ENCODE peak calls at places on chromosomes 3 and 15, in seven cellular contexts. H, Y, A, L, V, N and Z are unnamed samples.

GRCh38 chr3:79018671-79019136 is 749.1 kb downstream of the ROBO1 start:
- DNase-seq in H (peak), Y (peak), A (peak), L (peak), V (no peak), N (peak), Z (peak)

GRCh38 chr15:70910958-70911357 is 18.3 kb downstream of the LRRC49 start:
- DNase-seq in H (no peak), Y (no peak), A (no peak), L (no peak), V (no peak), N (no peak), Z (no peak)

GRCh38 chr3:42667523-42668402 is 14.3 kb downstream of the ZBTB47 start:
- DNase-seq in H (no peak), Y (no peak), A (peak), L (no peak), V (no peak), N (no peak), Z (no peak)

GRCh38 chr3:190131329-190131728 is 10.6 kb upstream of the P3H2 start:
- DNase-seq in H (no peak), Y (peak), A (no peak), L (no peak), V (no peak), N (peak), Z (no peak)

GRCh38 chr15:69812881-69813280 is 284.8 kb downstream of the TLE3 start:
- DNase-seq in H (no peak), Y (no peak), A (peak), L (peak), V (no peak), N (no peak), Z (no peak)

GRCh38 chr3:59149166-59149565 is 99.3 kb upstream of the CFAP20DC start:
- DNase-seq in H (no peak), Y (no peak), A (no peak), L (no peak), V (no peak), N (no peak), Z (no peak)

GRCh38 chr3:13518516-13519351 is 30.2 kb upstream of the FBLN2 start:
- DNase-seq in H (no peak), Y (no peak), A (no peak), L (no peak), V (no peak), N (no peak), Z (peak)

GRCh38 chr3:114319453-114319852 is 25.6 kb downstream of the TIGIT start:
- DNase-seq in H (peak), Y (peak), A (peak), L (peak), V (peak), N (peak), Z (peak)

GRCh38 chr3:99954914-99955644 is 137.4 kb downstream of the CMSS1 start:
- DNase-seq in H (no peak), Y (no peak), A (no peak), L (no peak), V (no peak), N (no peak), Z (no peak)
- H4K8ac ChIP-seq in H (no peak), Y (no peak), A (no peak), L (no peak), V (no peak), N (no peak), Z (no peak)

GRCh38 chr3:9402410-9403228 is 5.2 kb downstream of the SETD5 start:
- DNase-seq in H (peak), Y (peak), A (peak), L (peak), V (peak), N (peak), Z (no peak)

GRCh38 chr3:9398715-9399708 is 1.6 kb downstream of the SETD5 start:
- DNase-seq in H (no peak), Y (peak), A (peak), L (peak), V (no peak), N (peak), Z (peak)

GRCh38 chr3:9401986-9402385 is 4.6 kb downstream of the SETD5 start:
- DNase-seq in H (no peak), Y (no peak), A (no peak), L (no peak), V (no peak), N (peak), Z (no peak)

GRCh38 chr3:9399746-9400145 is 2.3 kb downstream of the SETD5 start:
- DNase-seq in H (peak), Y (peak), A (peak), L (peak), V (peak), N (peak), Z (peak)

GRCh38 chr3:9400626-9401025 is 3.2 kb downstream of the SETD5 start:
- DNase-seq in H (no peak), Y (no peak), A (no peak), L (peak), V (no peak), N (peak), Z (no peak)
- H4K8ac ChIP-seq in H (no peak), Y (no peak), A (no peak), L (no peak), V (no peak), N (no peak), Z (no peak)

GRCh38 chr3:194058189-194058571 is 77.8 kb upstream of the HES1 start:
- DNase-seq in H (peak), Y (peak), A (peak), L (peak), V (peak), N (peak), Z (peak)
- H4K8ac ChIP-seq in H (no peak), Y (no peak), A (no peak), L (no peak), V (peak), N (peak), Z (no peak)

GRCh38 chr15:75076277-75076676 is 52.9 kb downstream of the PPCDC start:
- DNase-seq in H (no peak), Y (no peak), A (no peak), L (no peak), V (no peak), N (no peak), Z (no peak)

GRCh38 chr15:75082689-75083088 is 59.3 kb downstream of the PPCDC start:
- DNase-seq in H (no peak), Y (no peak), A (no peak), L (no peak), V (no peak), N (no peak), Z (no peak)

DNA sequence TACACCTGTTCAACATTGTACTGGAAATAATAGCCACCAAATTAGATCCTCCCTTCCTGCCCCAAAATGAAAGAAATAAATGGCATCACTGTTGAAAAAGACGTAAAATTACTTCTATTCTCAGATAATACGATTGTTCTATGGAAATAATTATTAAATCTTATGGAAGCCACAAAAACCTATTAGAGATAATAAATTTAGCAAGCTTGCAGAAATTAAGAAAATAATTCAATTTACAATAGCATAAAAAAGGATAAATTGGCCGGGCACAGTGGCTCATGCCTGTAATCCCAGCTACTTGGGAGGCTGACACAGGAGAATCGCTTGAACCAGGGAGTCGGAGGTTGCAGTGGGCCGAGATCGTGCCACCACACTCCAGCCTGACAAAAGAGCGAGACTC is 57.8 kb downstream of the PPCDC start:
- DNase-seq in H (no peak), Y (no peak), A (no peak), L (no peak), V (no peak), N (no peak), Z (no peak)
- H4K8ac ChIP-seq in H (no peak), Y (no peak), A (no peak), L (no peak), V (no peak), N (no peak), Z (no peak)

DNA sequence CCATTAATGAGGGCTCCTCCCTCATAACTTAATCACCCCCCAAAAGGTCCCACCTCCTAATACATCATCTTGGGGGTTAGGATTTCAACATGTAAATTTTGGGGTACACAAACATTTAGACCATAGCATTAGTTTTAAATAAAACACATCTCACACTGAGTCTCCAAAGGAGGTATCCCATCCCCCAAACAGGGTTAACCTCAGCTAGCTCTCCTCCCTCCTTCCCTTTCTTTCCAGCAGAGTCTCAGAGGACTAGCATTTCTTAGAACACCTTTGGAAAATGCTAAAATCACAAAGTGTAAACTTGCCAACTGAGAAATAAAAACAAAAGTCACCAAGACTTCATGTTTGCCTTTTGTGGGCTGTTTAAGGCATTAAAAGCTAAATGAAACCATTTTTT is 51.2 kb upstream of the FOXB1 start:
- DNase-seq in H (no peak), Y (no peak), A (no peak), L (no peak), V (no peak), N (no peak), Z (no peak)
- H4K8ac ChIP-seq in H (no peak), Y (no peak), A (no peak), L (no peak), V (no peak), N (no peak), Z (no peak)

DNA sequence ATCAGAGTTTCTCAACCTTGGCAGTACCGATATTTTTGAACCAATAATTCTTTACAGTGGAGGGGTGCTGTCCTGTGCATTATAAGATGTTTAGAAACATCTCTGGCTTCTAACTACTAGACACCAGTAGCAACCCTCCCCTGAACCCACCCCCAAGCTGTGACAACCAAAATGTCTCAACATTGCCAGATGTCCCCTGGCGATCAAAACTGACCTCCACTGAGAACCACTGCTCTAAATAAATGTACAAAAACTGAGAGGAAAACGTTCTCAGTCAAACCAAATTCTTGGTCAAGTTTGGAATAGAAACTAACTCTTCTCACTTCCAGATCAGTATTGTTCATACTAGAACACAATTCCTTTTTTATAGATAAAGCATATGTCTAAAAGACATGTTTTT is 58.5 kb downstream of the GPR160 start:
- DNase-seq in H (no peak), Y (no peak), A (no peak), L (no peak), V (no peak), N (no peak), Z (no peak)
- H4K8ac ChIP-seq in H (no peak), Y (no peak), A (no peak), L (no peak), V (no peak), N (no peak), Z (no peak)

DNA sequence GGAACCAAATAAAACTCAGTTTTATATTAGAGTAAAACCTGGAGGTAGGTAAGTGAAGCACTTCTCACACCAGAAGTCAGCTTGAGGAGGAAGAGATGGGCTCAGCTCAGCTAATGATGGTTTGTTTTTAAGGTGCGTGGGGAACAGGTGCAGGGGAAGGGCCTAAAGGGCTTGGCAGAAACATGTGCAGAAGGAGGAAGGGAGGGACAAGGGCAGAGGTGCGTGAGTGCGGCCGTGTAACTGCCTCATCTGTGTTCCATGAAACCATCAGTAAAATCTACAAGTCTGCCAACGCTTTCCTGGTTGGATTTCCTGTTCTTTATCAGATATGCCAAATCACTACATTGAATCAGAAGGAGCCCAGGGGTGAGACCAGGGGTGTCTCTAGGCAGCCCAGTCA is 19.9 kb downstream of the FYCO1 start:
- DNase-seq in H (no peak), Y (no peak), A (no peak), L (no peak), V (no peak), N (no peak), Z (no peak)
- H4K8ac ChIP-seq in H (no peak), Y (no peak), A (no peak), L (no peak), V (no peak), N (no peak), Z (no peak)

GRCh38 chr3:128730521-128730920 is 4.5 kb downstream of the RAB7A start:
- DNase-seq in H (no peak), Y (no peak), A (no peak), L (no peak), V (no peak), N (no peak), Z (no peak)
- H4K8ac ChIP-seq in H (no peak), Y (no peak), A (no peak), L (no peak), V (no peak), N (no peak), Z (no peak)

DNA sequence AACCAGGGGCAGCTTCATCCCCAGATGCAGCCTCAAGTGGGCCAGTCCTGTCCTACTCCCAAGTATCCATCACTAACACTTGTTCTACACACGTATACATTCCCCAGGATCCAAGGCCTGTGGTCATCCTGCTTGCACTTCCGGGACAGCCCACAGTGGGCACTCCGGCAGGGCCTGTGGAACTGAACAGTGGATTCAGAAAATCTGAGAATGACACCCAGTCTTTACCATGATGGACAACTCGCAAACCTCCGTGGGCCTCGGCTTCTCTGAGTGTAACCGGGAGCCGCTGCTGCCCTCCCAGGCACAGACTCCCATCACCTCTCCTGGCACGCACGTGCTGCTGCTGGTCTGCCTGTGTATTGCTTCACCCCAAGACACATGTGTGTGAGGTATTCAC is 59.6 kb downstream of the ATP10A start:
- DNase-seq in H (no peak), Y (no peak), A (peak), L (no peak), V (no peak), N (no peak), Z (no peak)
- H4K8ac ChIP-seq in H (no peak), Y (no peak), A (no peak), L (no peak), V (no peak), N (no peak), Z (no peak)